ENCODE peak calls at places on chromosomes 3 and 15, in seven cellular contexts. Q is breast epithelium, Y is ascending aorta, M is body of pancreas, C is foreskin keratinocyte, S is upper lobe of right lung, P is PC-3. X is an unnamed sample. For H3K4me1, the result is how much of the 10 kb centered on the place peaks cover.

GRCh38 chr3:72630614-72631344 is 217.5 kb downstream of the SHQ1 start:
- DNase-seq in Q (no peak), Y (no peak), M (no peak), C (no peak), S (no peak), P (no peak), X (no peak)

GRCh38 chr15:79403501-79403900 is 28.6 kb upstream of the MINAR1 start:
- DNase-seq in Q (no peak), Y (no peak), M (no peak), C (peak), S (no peak), P (no peak), X (no peak)

GRCh38 chr3:186826978-186827857 is 15.3 kb upstream of the ADIPOQ start:
- DNase-seq in Q (peak), Y (no peak), M (peak), C (peak), S (peak), P (peak), X (peak)

GRCh38 chr3:58383904-58384303 is 49.7 kb downstream of the PDHB start:
- DNase-seq in Q (peak), Y (no peak), M (peak), C (peak), S (no peak), P (peak), X (no peak)

GRCh38 chr3:73586628-73587027 is 38.1 kb downstream of the PDZRN3 start:
- DNase-seq in Q (no peak), Y (no peak), M (no peak), C (no peak), S (no peak), P (no peak), X (no peak)

GRCh38 chr3:129449279-129450115 is 9.5 kb downstream of the IFT122 start:
- DNase-seq in Q (no peak), Y (no peak), M (no peak), C (no peak), S (no peak), P (no peak), X (no peak)

GRCh38 chr15:98800437-98801233 is 152.3 kb downstream of the IGF1R start:
- DNase-seq in Q (no peak), Y (no peak), M (peak), C (peak), S (no peak), P (peak), X (no peak)

GRCh38 chr3:46913644-46914043 is 36.1 kb downstream of the PTH1R start:
- DNase-seq in Q (peak), Y (no peak), M (peak), C (peak), S (peak), P (peak), X (no peak)

GRCh38 chr3:51813539-51813938 is 34.5 kb upstream of the IQCF6 start:
- DNase-seq in Q (no peak), Y (no peak), M (peak), C (no peak), S (no peak), P (no peak), X (peak)

GRCh38 chr3:196138464-196138863 is 56.6 kb upstream of the TFRC start:
- DNase-seq in Q (no peak), Y (no peak), M (peak), C (no peak), S (no peak), P (no peak), X (peak)

GRCh38 chr15:59060348-59060747 is 44.6 kb upstream of the CCNB2 start:
- DNase-seq in Q (no peak), Y (no peak), M (no peak), C (peak), S (no peak), P (no peak), X (no peak)

GRCh38 chr15:88877906-88878305 is 17.4 kb downstream of the HAPLN3 start:
- DNase-seq in Q (no peak), Y (no peak), M (no peak), C (no peak), S (no peak), P (no peak), X (no peak)

GRCh38 chr3:193874997-193875593 is 260.9 kb upstream of the HES1 start:
- DNase-seq in Q (no peak), Y (no peak), M (no peak), C (no peak), S (no peak), P (no peak), X (no peak)

GRCh38 chr3:194276768-194277546 is 74.2 kb downstream of the CPN2 start:
- DNase-seq in Q (peak), Y (no peak), M (peak), C (no peak), S (peak), P (no peak), X (peak)

GRCh38 chr3:166304509-166305063 is 467.4 kb upstream of the BCHE start:
- DNase-seq in Q (no peak), Y (no peak), M (no peak), C (no peak), S (no peak), P (peak), X (no peak)

GRCh38 chr3:127629462-127630403 is 748 bp downstream of the PODXL2 start:
- DNase-seq in Q (no peak), Y (no peak), M (peak), C (no peak), S (peak), P (no peak), X (no peak)

GRCh38 chr3:23807161-23808015 is 1.6 kb downstream of the UBE2E1 start:
- DNase-seq in Q (no peak), Y (no peak), M (no peak), C (no peak), S (no peak), P (peak), X (no peak)

GRCh38 chr3:86923071-86923476 is 67.9 kb downstream of the VGLL3 start:
- DNase-seq in Q (no peak), Y (no peak), M (no peak), C (peak), S (no peak), P (peak), X (no peak)

GRCh38 chr3:15815696-15816095 is 17.9 kb upstream of the ANKRD28 start:
- DNase-seq in Q (no peak), Y (no peak), M (no peak), C (peak), S (no peak), P (peak), X (no peak)

GRCh38 chr3:66860771-66861170 is 137.3 kb upstream of the KBTBD8 start:
- DNase-seq in Q (no peak), Y (no peak), M (no peak), C (no peak), S (no peak), P (no peak), X (no peak)

GRCh38 chr15:20358066-20358780 is 183.4 kb downstream of the GOLGA6L6 start:
- DNase-seq in Q (no peak), Y (no peak), M (peak), C (no peak), S (peak), P (no peak), X (peak)

GRCh38 chr3:107598926-107599754 is 76.4 kb downstream of the BBX start:
- DNase-seq in Q (no peak), Y (no peak), M (peak), C (peak), S (no peak), P (peak), X (peak)

GRCh38 chr3:14283092-14283820 is 104.6 kb downstream of the LSM3 start:
- DNase-seq in Q (no peak), Y (no peak), M (no peak), C (no peak), S (no peak), P (no peak), X (no peak)

GRCh38 chr3:19070325-19070724 is 78.0 kb upstream of the KCNH8 start:
- DNase-seq in Q (no peak), Y (no peak), M (no peak), C (peak), S (no peak), P (peak), X (no peak)

GRCh38 chr15:90036343-90036742 is 35.2 kb downstream of the ZNF710 start:
- DNase-seq in Q (no peak), Y (no peak), M (no peak), C (no peak), S (no peak), P (no peak), X (no peak)

GRCh38 chr3:11128682-11129632 is 25.3 kb upstream of the HRH1 start:
- DNase-seq in Q (no peak), Y (no peak), M (no peak), C (peak), S (no peak), P (no peak), X (no peak)

DNA sequence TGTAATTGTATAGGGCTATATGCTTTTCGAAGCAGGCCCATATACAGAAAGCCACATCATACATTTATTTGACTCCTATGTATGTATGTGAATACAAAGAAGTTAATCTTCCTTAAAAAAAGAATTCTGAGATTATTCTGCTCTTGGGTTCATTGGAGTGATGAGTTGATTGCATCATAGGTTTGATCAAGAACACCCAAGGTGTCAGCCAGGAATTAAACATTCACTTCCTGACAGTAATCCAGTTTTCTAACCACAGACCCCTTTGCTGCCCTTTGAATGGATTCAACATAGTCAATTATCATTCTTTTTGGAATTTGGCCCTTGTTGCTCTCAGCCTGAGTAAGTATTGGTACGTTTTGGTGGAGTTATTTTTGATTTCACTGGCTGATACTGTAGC is 225.6 kb downstream of the CACNA2D3 start:
- DNase-seq in Q (no peak), Y (no peak), M (no peak), C (no peak), S (no peak), P (no peak), X (no peak)
- H3K4me1 ChIP-seq in Q (under half), Y (under half), M (under half), C (under half), S (under half), P (under half), X (under half)

GRCh38 chr3:188362405-188362831 is 208.5 kb downstream of the LPP start:
- DNase-seq in Q (no peak), Y (no peak), M (no peak), C (peak), S (no peak), P (peak), X (no peak)
- TF ChIP-seq CTCF in Q (no peak), Y (no peak), M (no peak), C (peak), S (no peak), P (peak), X (no peak)

DNA sequence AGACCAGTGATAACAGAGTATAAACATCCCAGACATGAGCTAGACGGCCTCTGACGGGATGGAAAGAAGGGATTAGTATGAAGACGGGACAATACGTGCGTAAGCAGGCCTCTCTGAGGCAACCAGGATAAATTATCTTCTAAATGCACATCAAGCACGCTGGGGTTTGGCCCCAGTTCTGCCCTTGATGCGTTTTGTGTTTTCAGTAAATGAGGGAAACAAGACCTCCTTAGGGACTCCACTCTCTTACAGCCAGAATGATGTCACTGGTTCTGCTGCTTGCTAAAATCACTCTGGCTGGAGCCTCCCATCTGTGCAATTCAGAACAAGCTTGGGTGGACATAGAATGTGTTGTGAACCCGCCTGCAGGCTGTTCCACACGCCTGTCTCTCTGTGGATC is 156.0 kb upstream of the MCTP2 start:
- DNase-seq in Q (peak), Y (no peak), M (peak), C (no peak), S (no peak), P (no peak), X (no peak)
- H3K4me1 ChIP-seq in Q (under half), Y (under half), M (under half), C (under half), S (under half), P (under half), X (under half)

DNA sequence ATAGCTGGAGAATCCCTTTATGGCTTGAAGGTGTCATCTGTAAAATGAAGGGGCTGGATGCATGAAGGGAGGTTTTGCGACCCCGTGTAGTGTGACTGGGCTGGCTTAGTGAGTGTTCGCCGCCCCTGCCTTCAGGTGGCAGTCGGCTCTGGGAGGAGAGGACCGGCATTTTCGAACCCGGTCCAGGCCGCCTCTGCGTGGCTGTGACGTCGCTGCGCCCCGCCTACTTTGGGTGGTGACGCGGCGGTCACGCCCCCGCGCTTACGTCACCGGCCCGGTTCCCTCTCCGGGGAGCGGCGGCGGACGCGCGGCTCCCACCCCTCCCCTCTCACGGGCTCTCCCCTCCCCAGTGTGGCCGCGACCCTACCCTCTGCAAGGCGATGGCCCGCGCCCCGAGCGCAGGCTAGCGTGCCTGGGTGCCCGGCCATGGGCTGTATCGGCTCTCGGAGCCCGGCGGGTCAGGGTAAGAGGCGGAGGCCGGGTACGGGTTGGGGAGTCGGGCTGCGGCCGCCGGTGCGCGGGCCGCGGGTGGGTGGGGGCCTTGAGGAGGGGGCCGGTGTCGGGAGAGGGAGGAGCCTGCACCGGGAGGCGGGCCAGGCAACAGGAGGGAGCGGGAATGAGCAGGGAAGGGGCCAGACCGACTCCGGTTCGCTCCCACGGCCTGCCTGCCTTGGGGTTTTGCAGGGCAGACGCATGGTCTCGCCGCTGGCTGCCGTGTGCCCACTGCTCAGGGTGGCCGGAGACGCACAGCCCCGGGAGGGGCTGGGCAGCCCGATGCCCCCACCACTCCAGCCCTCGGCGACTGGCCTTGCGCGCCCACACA is 1.5 kb upstream of the FAM131A start:
- DNase-seq in Q (peak), Y (peak), M (peak), C (peak), S (peak), P (peak), X (peak)
- TF ChIP-seq CTCF in Q (no peak), Y (no peak), M (no peak), C (no peak), S (no peak), P (no peak), X (no peak)

GRCh38 chr15:60358935-60359672 is 38.7 kb downstream of the ANXA2 start:
- DNase-seq in Q (no peak), Y (no peak), M (no peak), C (no peak), S (no peak), P (no peak), X (no peak)
- H3K4me1 ChIP-seq in Q (under half), Y (under half), M (under half), C (under half), S (under half), P (under half), X (under half)

GRCh38 chr3:65331730-65332129 is 643.9 kb upstream of the ADAMTS9 start:
- DNase-seq in Q (no peak), Y (no peak), M (no peak), C (no peak), S (no peak), P (peak), X (no peak)

GRCh38 chr3:65335587-65335986 is 647.8 kb upstream of the ADAMTS9 start:
- DNase-seq in Q (no peak), Y (no peak), M (no peak), C (no peak), S (no peak), P (no peak), X (no peak)

GRCh38 chr3:65338571-65338970 is 650.8 kb upstream of the ADAMTS9 start:
- DNase-seq in Q (no peak), Y (no peak), M (no peak), C (peak), S (no peak), P (peak), X (no peak)

GRCh38 chr3:65330072-65330471 is 642.3 kb upstream of the ADAMTS9 start:
- DNase-seq in Q (no peak), Y (no peak), M (no peak), C (no peak), S (no peak), P (no peak), X (no peak)

DNA sequence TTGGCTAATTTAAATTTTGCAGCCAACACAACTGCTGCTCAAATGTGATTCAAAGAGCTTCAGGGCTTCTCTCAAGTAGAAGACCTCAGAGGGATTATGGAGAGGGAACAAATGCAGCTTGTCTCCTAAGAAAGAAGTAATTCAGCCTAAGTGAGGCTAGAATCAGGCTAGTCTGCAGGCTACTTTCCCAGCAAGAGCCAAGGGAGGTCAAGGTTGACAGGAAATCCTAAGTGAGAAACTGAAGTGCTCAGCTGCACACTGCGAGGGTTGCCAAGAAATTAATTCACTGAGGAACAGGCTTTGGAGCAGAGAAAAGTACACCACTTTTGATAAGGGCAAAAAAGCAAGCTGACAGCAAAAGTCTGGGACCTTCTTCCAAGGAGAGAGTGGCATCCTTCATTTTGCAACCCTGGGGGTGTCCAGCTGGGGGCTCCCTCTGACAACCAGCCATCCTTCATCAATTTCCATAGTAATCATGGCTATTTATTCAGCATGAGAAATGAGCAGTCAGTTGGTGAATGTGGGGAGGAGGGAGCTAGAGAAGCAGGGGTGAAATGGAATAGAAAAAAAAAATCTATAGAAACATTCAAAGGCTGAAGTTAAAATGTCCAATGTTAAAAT is 646.4 kb upstream of the ADAMTS9 start:
- DNase-seq in Q (no peak), Y (no peak), M (peak), C (no peak), S (no peak), P (peak), X (no peak)
- TF ChIP-seq CTCF in Q (no peak), Y (no peak), M (no peak), C (peak), S (peak), P (peak), X (no peak)

X was measured in lower lobe of right lung.